ENCODE peak calls at places on chromosomes 2 and 18, in five cellular contexts. T, V, W, E and O are unnamed samples.

GRCh38 chr2:175981546-175981945 is 20.5 kb downstream of the LNPK start:
- DNase-seq in W (no peak), T (no peak), E (no peak), V (no peak), O (no peak)

GRCh38 chr2:176428943-176429469 is 159.8 kb downstream of the MTX2 start:
- DNase-seq in E (no peak), W (no peak), V (no peak), T (no peak), O (no peak)

GRCh38 chr2:71619230-71619741 is 165.9 kb downstream of the DYSF start:
- DNase-seq in E (peak), V (no peak), W (no peak), T (no peak), O (no peak)

GRCh38 chr2:129728251-129728972 is 251.1 kb upstream of the RAB6C start:
- DNase-seq in E (no peak), W (no peak), T (no peak), V (no peak), O (no peak)

GRCh38 chr2:111062417-111062816 is 58.3 kb upstream of the BCL2L11 start:
- DNase-seq in T (no peak), V (no peak), W (no peak), E (no peak), O (no peak)

GRCh38 chr2:215391531-215391930 is 44.3 kb downstream of the FN1 start:
- DNase-seq in T (no peak), E (no peak), V (no peak), W (no peak), O (no peak)

GRCh38 chr2:76314621-76315020 is 603.9 kb upstream of the GCFC2 start:
- DNase-seq in V (no peak), T (no peak), E (no peak), W (no peak), O (no peak)

GRCh38 chr2:231909631-231910030 is 16.6 kb downstream of the NPPC start:
- DNase-seq in T (no peak), V (no peak), E (no peak), W (no peak), O (no peak)

GRCh38 chr18:33560686-33561370 is 17.2 kb upstream of the ASXL3 start:
- DNase-seq in T (no peak), V (no peak), E (no peak), W (no peak), O (peak)

GRCh38 chr18:9478545-9478944 is 3.2 kb downstream of the RALBP1 start:
- DNase-seq in W (no peak), E (no peak), V (no peak), T (no peak), O (no peak)

GRCh38 chr18:37484893-37485834 is 80.4 kb downstream of the CELF4 start:
- DNase-seq in E (no peak), W (no peak), V (peak), T (no peak), O (no peak)

GRCh38 chr18:7946724-7947377 is 379.7 kb downstream of the PTPRM start:
- DNase-seq in W (no peak), E (no peak), V (no peak), T (no peak), O (peak)

GRCh38 chr2:171318463-171318934 is 115.3 kb downstream of the METTL8 start:
- DNase-seq in V (no peak), T (peak), E (no peak), W (peak), O (no peak)
- H3K27ac ChIP-seq in V (no peak), T (peak), E (no peak), W (no peak), O (no peak)

GRCh38 chr2:42133771-42134195 is 35.4 kb upstream of the EML4 start:
- DNase-seq in T (no peak), E (no peak), W (no peak), V (no peak), O (no peak)
- H3K27ac ChIP-seq in T (no peak), E (peak), W (no peak), V (no peak), O (no peak)

GRCh38 chr2:189536830-189537229 is 43.8 kb downstream of the SLC40A1 start:
- DNase-seq in W (no peak), V (no peak), E (no peak), T (no peak), O (no peak)

GRCh38 chr2:189538402-189538801 is 42.2 kb downstream of the SLC40A1 start:
- DNase-seq in T (no peak), E (no peak), V (no peak), W (no peak), O (no peak)

GRCh38 chr2:189533274-189534035 is 47.1 kb downstream of the SLC40A1 start:
- DNase-seq in T (no peak), V (no peak), W (no peak), E (no peak), O (no peak)

GRCh38 chr2:189534854-189535253 is 45.7 kb downstream of the SLC40A1 start:
- DNase-seq in W (no peak), T (no peak), E (no peak), V (no peak), O (no peak)

DNA sequence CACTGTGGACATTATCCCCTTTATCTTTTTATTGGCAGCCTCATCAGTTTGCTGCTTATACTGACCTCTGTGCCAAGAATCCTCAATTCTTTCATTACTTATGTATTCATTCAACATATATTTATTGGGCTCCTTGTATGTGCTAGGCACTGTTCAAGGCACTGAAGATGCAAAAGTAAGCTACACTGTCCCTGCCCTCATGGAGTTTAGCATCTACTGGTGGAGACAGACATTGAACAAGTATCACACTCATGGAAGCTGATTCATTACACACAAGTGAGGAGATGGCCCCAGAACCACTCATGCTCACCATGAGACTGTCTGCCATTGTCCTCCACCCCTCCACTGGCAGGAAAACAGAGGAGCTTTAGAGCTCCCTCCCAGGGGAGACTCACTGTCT is 45.2 kb downstream of the SLC40A1 start:
- DNase-seq in T (no peak), E (no peak), W (no peak), V (no peak), O (no peak)
- H3K27ac ChIP-seq in T (no peak), E (peak), W (no peak), V (peak), O (no peak)

DNA sequence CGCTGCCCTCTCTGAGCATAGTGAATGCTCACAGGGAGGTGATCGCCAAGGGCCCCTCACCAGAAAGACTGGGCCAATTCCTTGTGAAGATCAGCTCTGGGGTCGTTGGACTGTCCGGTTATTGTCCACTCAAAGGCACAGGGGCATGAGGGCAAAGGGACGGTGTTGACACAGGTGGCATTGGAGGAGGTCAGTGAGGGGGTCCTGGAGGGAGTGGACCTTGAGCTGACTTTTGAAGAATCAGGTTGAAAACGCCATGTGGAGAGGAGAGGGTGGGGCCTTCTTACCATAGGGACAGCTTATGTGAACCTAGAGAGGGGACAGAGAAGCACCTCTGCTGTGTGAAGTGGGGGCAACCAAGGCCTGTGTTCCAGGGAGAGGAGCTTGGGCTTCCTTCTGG is 131.5 kb downstream of the TFCP2L1 start:
- DNase-seq in T (no peak), V (no peak), W (no peak), E (no peak), O (no peak)
- H3K27ac ChIP-seq in T (no peak), V (no peak), W (no peak), E (no peak), O (no peak)